ENCODE peak calls at places on chromosomes 13 and 19, in five cellular contexts. H, A, E, D and M are unnamed samples. For H3K4me1, the result is how much of the 10 kb centered on the place peaks cover.

GRCh38 chr19:10412257-10412977 is 7.9 kb upstream of the PDE4A start:
- DNase-seq in A (no peak), E (no peak), H (no peak), D (no peak), M (no peak)

GRCh38 chr19:38265213-38265861 is 964 bp downstream of the SPINT2 start:
- DNase-seq in A (peak), D (no peak), H (no peak), E (no peak), M (no peak)

GRCh38 chr19:4233282-4233853 is 4.0 kb downstream of the EBI3 start:
- DNase-seq in E (peak), A (peak), H (peak), D (no peak), M (peak)

GRCh38 chr19:16375157-16375935 is 50.7 kb downstream of the KLF2 start:
- DNase-seq in D (no peak), H (no peak), E (no peak), A (no peak), M (no peak)

GRCh38 chr13:94706854-94707399 is 5.4 kb downstream of the SOX21 start:
- DNase-seq in H (no peak), A (no peak), E (no peak), D (no peak), M (no peak)

GRCh38 chr13:97411894-97412460 is 22.0 kb upstream of the RAP2A start:
- DNase-seq in A (no peak), D (no peak), H (no peak), E (no peak), M (no peak)

GRCh38 chr13:21557995-21558394 is 46.0 kb downstream of the MICU2 start:
- DNase-seq in H (peak), E (no peak), D (no peak), A (peak), M (no peak)

GRCh38 chr13:86729206-86729605 is 930.0 kb upstream of the SLITRK6 start:
- DNase-seq in D (no peak), A (no peak), H (no peak), E (no peak), M (no peak)

GRCh38 chr13:27789495-27790303 is 2.6 kb upstream of the GSX1 start:
- DNase-seq in D (no peak), A (no peak), H (peak), E (no peak), M (no peak)

GRCh38 chr13:51827254-51827653 is 17.7 kb downstream of the TMEM272 start:
- DNase-seq in D (no peak), A (no peak), H (no peak), E (no peak), M (no peak)
- H3K4me1 ChIP-seq in D (under half), A (under half), H (under half), E (under half), M (under half)

GRCh38 chr13:43364210-43365041 is 341.0 kb downstream of the DNAJC15 start:
- DNase-seq in E (peak), A (no peak), H (no peak), D (peak), M (no peak)
- H3K9ac ChIP-seq in E (peak), A (no peak), H (no peak), D (peak), M (peak)

DNA sequence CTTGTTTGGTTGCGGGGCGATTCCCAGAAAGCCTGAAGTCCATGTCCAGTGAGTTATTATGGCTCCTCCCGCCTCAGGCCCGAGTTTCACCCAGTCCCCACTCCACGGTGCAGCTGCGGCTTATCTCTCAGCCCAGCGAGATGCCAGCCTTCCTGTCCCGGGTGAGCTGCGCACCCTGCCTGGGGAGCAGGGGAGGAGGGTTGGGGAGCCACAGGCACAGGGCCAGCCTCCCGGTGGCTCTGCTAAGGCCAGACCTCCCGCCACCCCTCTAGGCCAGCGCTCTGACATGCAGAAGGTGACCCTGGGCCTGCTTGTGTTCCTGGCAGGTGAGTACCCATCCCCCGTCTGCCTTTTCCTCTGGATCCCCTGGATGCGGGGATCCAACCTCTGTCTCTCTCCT is 3.5 kb downstream of the FXYD3 start:
- DNase-seq in A (no peak), D (no peak), H (no peak), E (no peak), M (no peak)
- H3K4me1 ChIP-seq in A (half or more), D (under half), H (under half), E (under half), M (half or more)

GRCh38 chr13:42750858-42751257 is 30.5 kb upstream of the FAM216B start:
- DNase-seq in H (no peak), A (no peak), D (no peak), E (no peak), M (no peak)

GRCh38 chr13:42751693-42752092 is 29.7 kb upstream of the FAM216B start:
- DNase-seq in H (no peak), E (no peak), A (no peak), D (no peak), M (no peak)

GRCh38 chr13:42747399-42747873 is 33.9 kb upstream of the FAM216B start:
- DNase-seq in E (peak), A (peak), H (no peak), D (peak), M (peak)

GRCh38 chr13:42745655-42746054 is 35.7 kb upstream of the FAM216B start:
- DNase-seq in A (no peak), D (no peak), H (no peak), E (peak), M (peak)

DNA sequence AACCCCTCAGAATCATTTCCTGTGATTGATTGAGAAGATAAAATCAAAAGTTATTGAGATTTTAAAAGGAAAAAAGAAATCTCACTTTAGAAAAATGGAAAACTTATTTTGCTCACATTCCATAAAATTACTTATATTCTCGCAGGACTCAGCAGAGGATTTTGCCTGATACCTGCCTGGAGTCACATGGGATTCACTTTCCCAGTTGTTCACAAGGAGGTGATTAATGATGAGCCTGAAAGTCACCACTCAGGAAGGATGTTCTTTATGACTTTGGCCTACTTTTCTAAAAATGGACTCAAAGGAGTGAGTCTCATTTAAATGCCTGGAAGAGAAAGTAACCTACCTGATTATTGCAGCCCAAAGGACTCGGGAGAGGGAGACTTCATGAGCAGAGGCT is 34.5 kb upstream of the FAM216B start:
- DNase-seq in D (no peak), A (peak), H (no peak), E (peak), M (no peak)
- H3K9ac ChIP-seq in D (peak), A (no peak), H (no peak), E (no peak), M (no peak)

GRCh38 chr13:62139597-62139996 is 723.9 kb upstream of the PCDH20 start:
- DNase-seq in H (no peak), A (no peak), E (no peak), D (no peak), M (no peak)
- H3K4me1 ChIP-seq in H (under half), A (under half), E (under half), D (under half), M (under half)

GRCh38 chr19:43762814-43763213 is 8.1 kb upstream of the SMG9 start:
- DNase-seq in D (no peak), E (no peak), A (no peak), H (no peak), M (no peak)

GRCh38 chr19:43766755-43767043 is 11.9 kb upstream of the SMG9 start:
- DNase-seq in E (no peak), H (no peak), A (no peak), D (no peak), M (no peak)

GRCh38 chr19:43767316-43767715 is 12.6 kb upstream of the SMG9 start:
- DNase-seq in E (no peak), D (no peak), H (no peak), A (no peak), M (no peak)

GRCh38 chr19:43763473-43763939 is 8.7 kb upstream of the SMG9 start:
- DNase-seq in D (peak), A (no peak), E (peak), H (no peak), M (peak)

DNA sequence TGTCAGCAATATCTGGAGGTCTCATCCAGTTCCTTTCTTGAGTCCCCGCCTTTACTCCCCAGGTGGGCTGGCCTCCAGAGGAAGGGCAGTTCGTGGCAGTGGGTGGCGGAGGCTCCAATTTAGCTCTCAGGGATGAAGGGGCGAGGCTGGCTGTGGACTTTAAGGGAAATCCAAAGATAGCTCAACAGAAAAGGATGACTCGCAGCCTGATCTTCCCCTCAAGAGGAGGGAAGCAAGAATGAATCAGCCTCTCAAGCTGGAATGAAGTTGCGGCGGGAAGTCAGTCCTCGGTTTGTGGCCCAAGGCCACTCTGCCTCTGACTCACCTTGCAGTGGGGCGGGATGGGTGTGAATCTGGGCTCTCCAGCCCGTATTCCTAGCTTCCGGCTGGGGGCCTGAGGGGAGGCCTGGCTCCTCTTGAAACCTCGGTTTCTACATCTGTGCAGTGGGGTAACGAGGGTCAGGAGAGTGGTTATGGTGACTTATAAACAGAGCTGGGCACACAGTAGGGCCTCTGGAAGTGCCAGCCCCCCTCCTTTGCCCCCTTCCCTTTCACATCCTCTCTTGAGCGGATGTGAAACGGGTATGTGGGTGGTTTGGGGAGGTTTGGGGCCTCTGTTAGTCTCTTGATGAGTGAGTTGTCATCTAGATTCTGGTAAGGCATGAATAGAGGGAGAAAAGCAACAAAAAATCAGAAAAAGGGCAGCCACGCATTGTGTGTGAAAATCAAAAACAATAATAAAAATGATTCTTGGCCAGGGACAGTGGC is 10.5 kb upstream of the SMG9 start:
- DNase-seq in E (peak), D (peak), H (peak), A (peak), M (peak)
- H3K9ac ChIP-seq in E (no peak), D (peak), H (no peak), A (peak), M (peak)

DNA sequence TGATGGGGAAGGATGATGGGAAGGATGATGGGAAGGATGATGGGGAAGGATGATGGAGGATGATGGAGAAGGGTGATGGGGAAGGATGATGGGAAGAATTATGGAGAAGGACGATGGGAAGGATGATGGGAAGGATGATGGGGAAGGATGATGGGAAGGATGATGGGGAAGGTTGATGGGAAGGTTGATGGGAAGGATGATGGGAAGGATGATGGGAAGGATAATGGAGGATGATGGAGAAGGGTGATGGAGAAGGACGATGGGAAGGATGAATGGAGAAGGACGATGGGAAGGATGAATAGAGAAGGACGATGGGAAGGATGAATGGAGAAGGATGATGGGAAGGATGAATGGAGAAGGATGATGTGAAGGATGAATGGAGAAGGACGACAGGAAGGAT is 13.5 kb downstream of the C2CD4C start:
- DNase-seq in E (no peak), A (no peak), H (no peak), D (no peak), M (no peak)
- H3K4me1 ChIP-seq in E (under half), A (under half), H (under half), D (under half), M (under half)

DNA sequence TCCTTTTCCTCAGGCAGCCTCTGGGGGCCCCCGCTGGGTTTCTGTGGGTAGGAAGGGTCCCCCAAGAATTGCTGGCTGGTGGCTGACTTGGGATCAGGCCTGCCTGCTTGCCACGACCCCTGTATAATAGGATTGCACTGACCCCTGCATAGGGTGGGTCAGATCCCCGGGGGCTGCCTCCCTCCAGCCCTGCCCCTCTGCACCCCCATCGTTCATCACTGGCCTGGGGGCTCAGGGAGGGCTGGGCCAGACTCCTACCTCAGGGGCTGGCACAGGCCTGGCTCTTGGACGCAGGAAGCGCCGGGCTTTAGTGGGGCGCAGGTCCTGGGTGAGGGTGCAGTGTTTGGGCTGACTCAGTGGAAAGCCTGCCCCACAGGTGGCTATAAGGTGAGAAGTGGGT is 10.6 kb downstream of the NDUFB7 start:
- DNase-seq in H (no peak), A (no peak), D (no peak), E (no peak), M (no peak)
- H3K9ac ChIP-seq in H (no peak), A (no peak), D (peak), E (no peak), M (peak)

GRCh38 chr19:45049073-45049736 is 10.4 kb downstream of the CLASRP start:
- DNase-seq in H (no peak), D (no peak), A (no peak), E (no peak), M (no peak)
- H3K4me1 ChIP-seq in H (under half), D (under half), A (under half), E (under half), M (under half)